ENCODE peak calls at places on chromosome 21, in four cellular contexts. H is ureter; A is CD8-positive, alpha-beta memory T cell; S is breast epithelium. U is an unnamed sample.

GRCh38 chr21:24829397-24829796 is 777.9 kb downstream of the MRPL39 start:
- DNase-seq in H (no peak), A (no peak), S (no peak), U (no peak)

GRCh38 chr21:25179116-25179515 is 428.2 kb downstream of the MRPL39 start:
- DNase-seq in H (no peak), A (no peak), S (no peak), U (no peak)

GRCh38 chr21:18161841-18162240 is 82.8 kb upstream of the CHODL start:
- DNase-seq in H (no peak), A (no peak), S (no peak), U (no peak)

GRCh38 chr21:16084776-16085364 is 355.1 kb downstream of the USP25 start:
- DNase-seq in H (peak), A (no peak), S (no peak), U (no peak)

GRCh38 chr21:35352066-35352770 is 303.1 kb upstream of the RUNX1 start:
- DNase-seq in H (no peak), A (no peak), S (no peak), U (no peak)

GRCh38 chr21:41169701-41170100 is 1.7 kb downstream of the BACE2 start:
- DNase-seq in H (no peak), A (no peak), S (no peak), U (no peak)

GRCh38 chr21:29520146-29520545 is 221.4 kb downstream of the BACH1 start:
- DNase-seq in H (no peak), A (no peak), S (no peak), U (no peak)

GRCh38 chr21:45551816-45552695 is 9.8 kb upstream of the SLC19A1 start:
- DNase-seq in H (peak), A (no peak), S (no peak), U (peak)

GRCh38 chr21:30044447-30045064 is 104.8 kb upstream of the GRIK1 start:
- DNase-seq in H (no peak), A (no peak), S (no peak), U (no peak)

GRCh38 chr21:41750532-41751151 is 16.2 kb downstream of the RIPK4 start:
- DNase-seq in H (no peak), A (no peak), S (no peak), U (no peak)

GRCh38 chr21:39030127-39030884 is 152.9 kb downstream of the PSMG1 start:
- DNase-seq in H (no peak), A (no peak), S (no peak), U (no peak)

GRCh38 chr21:17585875-17586450 is 26.7 kb downstream of the BTG3 start:
- DNase-seq in H (no peak), A (no peak), S (no peak), U (no peak)

GRCh38 chr21:31988492-31989285 is 115.9 kb downstream of the HUNK start:
- DNase-seq in H (no peak), A (no peak), S (no peak), U (no peak)

GRCh38 chr21:35324372-35325220 is 275.5 kb upstream of the RUNX1 start:
- DNase-seq in H (no peak), A (no peak), S (no peak), U (no peak)

GRCh38 chr21:29332461-29333354 is 34.0 kb downstream of the BACH1 start:
- DNase-seq in H (no peak), A (no peak), S (no peak), U (no peak)

GRCh38 chr21:39647476-39647875 is 34.7 kb downstream of the B3GALT5 start:
- DNase-seq in H (peak), A (no peak), S (no peak), U (no peak)

GRCh38 chr21:29939859-29940245 is at the start of gene GRIK1:
- DNase-seq in H (no peak), A (no peak), S (no peak), U (no peak)

GRCh38 chr21:45994738-45995685 is 13.4 kb downstream of the COL6A1 start:
- DNase-seq in H (no peak), A (no peak), S (peak), U (no peak)

GRCh38 chr21:42595281-42596187 is 57.9 kb upstream of the PDE9A start:
- DNase-seq in H (no peak), A (no peak), S (peak), U (no peak)

GRCh38 chr21:37886120-37886519 is 30.1 kb downstream of the KCNJ6 start:
- DNase-seq in H (no peak), A (no peak), S (no peak), U (no peak)

GRCh38 chr21:32184059-32184458 is 94.8 kb downstream of the MIS18A start:
- DNase-seq in H (no peak), A (no peak), S (no peak), U (no peak)

GRCh38 chr21:44054710-44055109 is 42.6 kb downstream of the TRAPPC10 start:
- DNase-seq in H (no peak), A (no peak), S (no peak), U (no peak)

GRCh38 chr21:23968722-23969647 is 1638.3 kb downstream of the MRPL39 start:
- DNase-seq in H (peak), A (peak), S (no peak), U (peak)

GRCh38 chr21:30138483-30138882 is 28.1 kb downstream of the CLDN17 start:
- DNase-seq in H (no peak), A (no peak), S (no peak), U (no peak)

GRCh38 chr21:33075596-33076195 is 5.8 kb downstream of the OLIG1 start:
- DNase-seq in H (no peak), A (no peak), S (no peak), U (no peak)

GRCh38 chr21:42624095-42624830 is 29.2 kb upstream of the PDE9A start:
- DNase-seq in H (no peak), A (no peak), S (peak), U (no peak)

GRCh38 chr21:43352568-43353281 is 74.2 kb downstream of the SIK1 start:
- DNase-seq in H (no peak), A (no peak), S (no peak), U (no peak)

GRCh38 chr21:34313116-34313515 is 50.7 kb upstream of the KCNE2 start:
- DNase-seq in H (no peak), A (no peak), S (no peak), U (no peak)

GRCh38 chr21:37364722-37365121 is 1.9 kb upstream of the DYRK1A start:
- DNase-seq in H (no peak), A (no peak), S (no peak), U (no peak)

GRCh38 chr21:35438643-35439404 is 389.7 kb upstream of the RUNX1 start:
- DNase-seq in H (no peak), A (no peak), S (no peak), U (no peak)

GRCh38 chr21:20720623-20721022 is 277.6 kb upstream of the NCAM2 start:
- DNase-seq in H (no peak), A (no peak), S (no peak), U (no peak)

GRCh38 chr21:42171091-42172053 is 47.6 kb upstream of the ABCG1 start:
- DNase-seq in H (peak), A (no peak), S (peak), U (peak)

GRCh38 chr21:27526451-27526850 is 559.6 kb upstream of the ADAMTS5 start:
- DNase-seq in H (no peak), A (no peak), S (no peak), U (no peak)

GRCh38 chr21:43333301-43334062 is 93.4 kb downstream of the SIK1 start:
- DNase-seq in H (peak), A (no peak), S (peak), U (no peak)

GRCh38 chr21:16794944-16795343 is 717.9 kb upstream of the CXADR start:
- DNase-seq in H (no peak), A (no peak), S (no peak), U (no peak)

GRCh38 chr21:43269981-43270670 is 101.3 kb downstream of the CRYAA start:
- DNase-seq in H (no peak), A (no peak), S (no peak), U (no peak)

U was measured in activated CD4-positive, CD25-positive, alpha-beta regulatory T cell treated with anti-CD3 and anti-CD28 coated beads, Interleukin-2, amount 50 U/mL, for 72 hours.